ENCODE peak calls at places on chromosomes 12 and 14, in ten cellular contexts. G is nucleus accumbens; X is posterior cingulate gyrus; V is nephron progenitor cell; K is cardiac fibroblast; S is stimulated activated naive CD4-positive, alpha-beta T cell; C is GOT3; E is CD4-positive, alpha-beta memory T cell; D is ecto neural progenitor cell; Y is NCI-H1417. J is an unnamed sample.

GRCh38 chr12:15527201-15527782 is 205.0 kb downstream of the PTPRO start:
- DNase-seq in Y (no peak), E (no peak), K (peak; percentile 49), V (no peak), S (no peak), C (no peak), X (no peak), G (no peak), D (no peak), J (no peak)

GRCh38 chr12:114167431-114167830 is 201.3 kb upstream of the RBM19 start:
- DNase-seq in D (no peak), E (no peak), K (peak; percentile 27), G (no peak), S (no peak), Y (no peak), C (no peak), V (no peak), X (no peak), J (no peak)

GRCh38 chr14:68182492-68182891 is 362.9 kb downstream of the RAD51B start:
- DNase-seq in C (no peak), Y (no peak), X (no peak), D (no peak), V (no peak), G (no peak), E (no peak), S (no peak), K (no peak), J (peak; percentile 14)

GRCh38 chr12:57218030-57218853 is 1.6 kb downstream of the NXPH4 start:
- DNase-seq in V (no peak), G (no peak), C (no peak), E (no peak), X (no peak), Y (no peak), K (no peak), D (no peak), S (no peak), J (no peak)

GRCh38 chr12:125222876-125223275 is 157.6 kb downstream of the AACS start:
- DNase-seq in K (no peak), S (no peak), E (no peak), X (no peak), Y (no peak), C (no peak), D (no peak), V (no peak), G (no peak), J (no peak)

GRCh38 chr12:47247418-47247817 is 167.7 kb upstream of the AMIGO2 start:
- DNase-seq in E (no peak), X (no peak), G (no peak), V (no peak), S (no peak), D (no peak), C (no peak), K (no peak), Y (no peak), J (no peak)

GRCh38 chr12:10385181-10385613 is 4.6 kb downstream of the KLRK1 start:
- DNase-seq in C (no peak), V (no peak), S (no peak), D (no peak), G (no peak), E (no peak), Y (peak; percentile 67), X (no peak), K (peak; percentile 75), J (no peak)

GRCh38 chr14:106831322-106831720 is 1304.9 kb downstream of the TMEM121 start:
- DNase-seq in X (no peak), S (peak; percentile 41), Y (no peak), E (peak; percentile 33), D (no peak), G (no peak), K (no peak), V (peak; percentile 4), C (no peak), J (peak; percentile 41)

GRCh38 chr12:105365231-105365630 is 34.7 kb downstream of the C12orf75 start:
- DNase-seq in C (no peak), X (no peak), Y (no peak), S (no peak), E (no peak), D (no peak), K (peak; percentile 13), V (no peak), G (no peak), J (no peak)

GRCh38 chr12:79676579-79676978 is 14.2 kb downstream of the PAWR start:
- DNase-seq in D (no peak), C (no peak), V (no peak), Y (no peak), X (no peak), K (no peak), G (no peak), E (no peak), S (no peak), J (no peak)

GRCh38 chr12:53097564-53098353 is at the start of gene IGFBP6:
- DNase-seq in E (peak; percentile 54), V (peak; percentile 81), X (peak; percentile 32), D (peak; percentile 82), G (no peak), C (no peak), K (peak; percentile 40), Y (peak; percentile 86), S (peak; percentile 65), J (peak; percentile 43)

GRCh38 chr12:121955258-121956040 is 37.1 kb downstream of the CFAP251 start:
- DNase-seq in C (no peak), G (no peak), E (no peak), K (peak; percentile 56), X (no peak), D (no peak), Y (peak; percentile 26), S (no peak), V (no peak), J (no peak)

GRCh38 chr12:48815281-48816110 is 2.8 kb upstream of the CACNB3 start:
- DNase-seq in Y (peak; percentile 92), G (peak; percentile 28), X (peak; percentile 47), C (no peak), K (peak; percentile 90), D (peak; percentile 90), E (no peak), S (no peak), V (peak; percentile 78), J (no peak)

GRCh38 chr12:113120670-113121370 is 14.7 kb downstream of the RASAL1 start:
- DNase-seq in G (no peak), V (no peak), Y (peak; percentile 70), X (no peak), E (no peak), S (no peak), K (no peak), C (no peak), D (no peak), J (no peak)

GRCh38 chr12:26691234-26691970 is 141.6 kb downstream of the ITPR2 start:
- DNase-seq in X (no peak), G (peak; percentile 36), E (no peak), C (peak; percentile 7), V (peak; percentile 2), Y (peak; percentile 85), S (no peak), K (peak; percentile 89), D (peak; percentile 51), J (no peak)

GRCh38 chr12:57128519-57129247 is 400 bp downstream of the LRP1 start:
- DNase-seq in C (no peak), V (peak; percentile 42), G (no peak), K (no peak), D (peak; percentile 78), E (no peak), S (no peak), X (no peak), Y (peak; percentile 64), J (no peak)

GRCh38 chr14:103685276-103686211 is 29.7 kb downstream of the XRCC3 start:
- DNase-seq in Y (no peak), E (no peak), G (no peak), C (no peak), X (no peak), V (no peak), D (no peak), S (no peak), K (no peak), J (no peak)

GRCh38 chr14:95092723-95093122 is 64.6 kb downstream of the DICER1 start:
- DNase-seq in S (no peak), E (no peak), X (no peak), V (peak; percentile 29), K (no peak), G (no peak), Y (no peak), D (no peak), C (no peak), J (no peak)

GRCh38 chr12:100574262-100575074 is 984 bp downstream of the GAS2L3 start:
- DNase-seq in D (peak; percentile 64), E (no peak), S (no peak), X (no peak), Y (peak; percentile 85), V (peak; percentile 21), K (peak; percentile 31), G (no peak), C (no peak), J (no peak)

GRCh38 chr12:96078281-96078761 is 42.9 kb upstream of the LTA4H start:
- DNase-seq in E (no peak), S (no peak), G (no peak), D (no peak), C (no peak), K (peak; percentile 45), X (no peak), V (no peak), Y (no peak), J (no peak)

GRCh38 chr12:78229491-78230209 is 399.0 kb downstream of the NAV3 start:
- DNase-seq in K (peak; percentile 46), G (no peak), C (no peak), D (no peak), Y (peak; percentile 66), X (no peak), E (no peak), V (peak; percentile 49), S (no peak), J (no peak)

GRCh38 chr14:50116986-50117385 is 614 bp upstream of the VCPKMT start:
- DNase-seq in V (no peak), G (no peak), S (no peak), Y (no peak), E (no peak), K (peak; percentile 17), C (no peak), X (no peak), D (no peak), J (no peak)

GRCh38 chr12:103751600-103751999 is 89.4 kb downstream of the NT5DC3 start:
- DNase-seq in S (no peak), K (peak; percentile 48), D (no peak), Y (no peak), X (no peak), E (no peak), V (no peak), C (no peak), G (no peak), J (no peak)

GRCh38 chr14:90820958-90821357 is 4.7 kb upstream of the TTC7B start:
- DNase-seq in K (no peak), Y (peak; percentile 26), X (peak; percentile 40), E (peak; percentile 52), V (no peak), G (no peak), C (no peak), D (no peak), S (no peak), J (peak; percentile 67)

GRCh38 chr12:99476956-99477355 is 170.6 kb upstream of the GARIN6 start:
- DNase-seq in G (no peak), D (no peak), K (no peak), Y (peak; percentile 78), S (no peak), V (peak; percentile 1), C (no peak), X (no peak), E (no peak), J (no peak)

GRCh38 chr12:123896786-123897185 is 75.8 kb downstream of the CCDC92 start:
- DNase-seq in X (no peak), E (no peak), Y (no peak), K (peak; percentile 70), S (no peak), C (no peak), G (no peak), V (no peak), D (no peak), J (no peak)

GRCh38 chr12:19120795-19121194 is 8.7 kb upstream of the PLEKHA5 start:
- DNase-seq in S (no peak), Y (no peak), V (no peak), G (no peak), E (no peak), X (no peak), D (no peak), K (no peak), C (no peak), J (no peak)

GRCh38 chr14:73774244-73774575 is 60.0 kb upstream of the PNMA1 start:
- DNase-seq in K (no peak), V (no peak), S (no peak), C (no peak), X (no peak), Y (no peak), G (no peak), D (no peak), E (no peak), J (no peak)